ENCODE peak calls at places on chromosomes 2 and 18, in eight cellular contexts. Q is GM23338, A is right cardiac atrium, L is BE2C, D is ascending aorta, I is OCI-LY7, F is PC-9, H is cardiac muscle cell. K is an unnamed sample.

GRCh38 chr2:204109681-204110080 is 173.1 kb downstream of the ICOS start:
- DNase-seq in D (no peak), H (peak; percentile 5), I (no peak), A (peak; percentile 31), Q (no peak), L (peak; percentile 11), F (no peak), K (no peak)

GRCh38 chr2:222671259-222672067 is at the start of gene MOGAT1:
- DNase-seq in F (no peak), D (peak; percentile 64), Q (peak; percentile 91), A (peak; percentile 79), L (peak; percentile 79), I (no peak), H (peak; percentile 65), K (peak; percentile 46)

GRCh38 chr18:3824101-3824500 is 374.1 kb downstream of the TGIF1 start:
- DNase-seq in A (no peak), D (no peak), F (no peak), H (no peak), I (no peak), L (no peak), Q (no peak), K (no peak)

GRCh38 chr18:58042826-58043362 is 1.1 kb upstream of the NEDD4L start:
- DNase-seq in I (no peak), L (no peak), Q (peak; percentile 49), D (no peak), A (no peak), H (no peak), F (no peak), K (no peak)

GRCh38 chr18:48333563-48333962 is 75.6 kb downstream of the ZBTB7C start:
- DNase-seq in H (peak; percentile 62), F (no peak), L (no peak), A (no peak), D (no peak), I (no peak), Q (peak; percentile 55), K (peak; percentile 83)

GRCh38 chr2:100616841-100617390 is 54.1 kb downstream of the PDCL3 start:
- DNase-seq in L (no peak), A (no peak), D (peak; percentile 28), F (no peak), Q (no peak), H (no peak), I (no peak), K (no peak)

GRCh38 chr2:191786694-191787093 is 60.2 kb downstream of the CAVIN2 start:
- DNase-seq in D (no peak), H (no peak), Q (no peak), F (no peak), I (no peak), L (no peak), A (no peak), K (no peak)

GRCh38 chr2:98433363-98433964 is 11.2 kb upstream of the INPP4A start:
- DNase-seq in H (no peak), L (no peak), A (no peak), I (no peak), Q (no peak), F (no peak), D (no peak), K (no peak)

GRCh38 chr2:54176577-54176976 is 61.2 kb downstream of the ACYP2 start:
- DNase-seq in H (peak; percentile 71), F (no peak), A (peak; percentile 79), L (peak; percentile 60), D (peak; percentile 65), I (peak; percentile 18), Q (peak; percentile 72), K (peak; percentile 81)

GRCh38 chr18:14221689-14222088 is 89.5 kb upstream of the ZNF519 start:
- DNase-seq in D (no peak), Q (no peak), A (peak; percentile 32), I (no peak), F (no peak), L (no peak), H (no peak), K (no peak)

GRCh38 chr2:230828272-230828961 is 36.3 kb upstream of the ITM2C start:
- DNase-seq in H (no peak), D (no peak), Q (peak; percentile 50), L (no peak), I (no peak), A (peak; percentile 81), F (no peak), K (no peak)

GRCh38 chr2:43879261-43879660 is 40.5 kb downstream of the ABCG8 start:
- DNase-seq in H (no peak), D (no peak), F (peak; percentile 41), Q (no peak), A (no peak), I (no peak), L (no peak), K (no peak)

GRCh38 chr18:24540896-24541295 is 80.5 kb downstream of the HRH4 start:
- DNase-seq in I (no peak), D (no peak), F (no peak), A (no peak), H (no peak), L (no peak), Q (no peak), K (no peak)

GRCh38 chr2:26670171-26670570 is 22.4 kb upstream of the KCNK3 start:
- DNase-seq in D (peak; percentile 30), H (no peak), I (no peak), Q (no peak), L (no peak), A (no peak), F (no peak), K (no peak)

GRCh38 chr2:202721621-202722020 is 86.9 kb downstream of the FAM117B start:
- DNase-seq in D (no peak), L (no peak), Q (peak; percentile 26), F (no peak), A (no peak), I (no peak), H (no peak), K (peak; percentile 35)

GRCh38 chr2:85435986-85436835 is 17.7 kb downstream of the SH2D6 start:
- DNase-seq in H (no peak), F (no peak), L (no peak), A (peak; percentile 60), I (no peak), Q (peak; percentile 70), D (no peak), K (peak; percentile 59)

GRCh38 chr18:48153641-48154481 is 223.4 kb upstream of the SMAD2 start:
- DNase-seq in I (no peak), H (no peak), A (no peak), D (peak; percentile 83), Q (no peak), L (no peak), F (peak; percentile 85), K (no peak)

GRCh38 chr2:215657844-215658243 is 222.0 kb upstream of the FN1 start:
- DNase-seq in A (no peak), I (no peak), L (no peak), F (no peak), Q (no peak), D (peak; percentile 78), H (no peak), K (no peak)

GRCh38 chr2:101120124-101120996 is 30.8 kb downstream of the TBC1D8 start:
- DNase-seq in I (no peak), L (peak; percentile 32), A (peak; percentile 75), D (peak; percentile 95), H (no peak), F (peak; percentile 98), Q (no peak), K (peak; percentile 96)

GRCh38 chr2:105712981-105713596 is 31.6 kb upstream of the NCK2 start:
- DNase-seq in H (no peak), A (no peak), Q (no peak), I (no peak), D (no peak), F (no peak), L (no peak), K (no peak)

GRCh38 chr2:234953116-234954031 is 1.6 kb downstream of the SH3BP4 start:
- DNase-seq in F (peak; percentile 63), A (no peak), I (no peak), D (no peak), L (no peak), H (no peak), Q (peak; percentile 23), K (no peak)

DNA sequence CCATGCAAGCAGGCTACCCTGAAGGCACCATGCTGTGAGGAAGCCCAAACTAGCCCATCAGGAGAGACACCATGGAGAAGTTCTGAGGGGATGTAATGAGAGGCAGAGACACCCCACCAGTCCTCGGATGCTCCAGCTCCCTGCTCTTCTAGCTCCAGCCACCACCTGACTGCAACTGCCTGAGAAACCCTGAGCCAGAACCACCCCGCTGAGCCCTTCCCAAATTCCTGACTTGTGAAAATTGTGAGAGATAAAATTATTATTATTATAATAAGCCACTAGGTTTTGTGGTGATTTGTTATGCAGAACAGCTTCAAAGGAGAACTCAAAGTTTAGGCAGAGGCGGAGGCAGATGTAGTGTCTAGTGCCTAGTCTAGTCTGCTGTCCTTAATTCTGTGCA is 67.1 kb upstream of the HK2 start:
- DNase-seq in F (no peak), H (no peak), A (no peak), Q (no peak), D (no peak), L (no peak), I (no peak), K (no peak)
- H3K4me1 ChIP-seq in F (no peaks in the 10 kb centered on the region), H (peaks cover 19% of the 10 kb centered on the region), A (no peaks in the 10 kb centered on the region), Q (peaks cover 12% of the 10 kb centered on the region), D (no peaks in the 10 kb centered on the region), L (no peaks in the 10 kb centered on the region), I (no peaks in the 10 kb centered on the region), K (peaks cover 32% of the 10 kb centered on the region)

GRCh38 chr2:168522446-168522845 is 66.4 kb downstream of the CERS6 start:
- DNase-seq in I (no peak), H (no peak), D (no peak), Q (no peak), A (no peak), L (no peak), F (no peak), K (peak; percentile 62)
- H3K4me1 ChIP-seq in I (no peaks in the 10 kb centered on the region), H (peaks cover 65% of the 10 kb centered on the region), D (no peaks in the 10 kb centered on the region), Q (peaks cover 51% of the 10 kb centered on the region), A (peaks cover 5% of the 10 kb centered on the region), L (peaks cover 5% of the 10 kb centered on the region), F (no peaks in the 10 kb centered on the region), K (peaks cover 13% of the 10 kb centered on the region)

DNA sequence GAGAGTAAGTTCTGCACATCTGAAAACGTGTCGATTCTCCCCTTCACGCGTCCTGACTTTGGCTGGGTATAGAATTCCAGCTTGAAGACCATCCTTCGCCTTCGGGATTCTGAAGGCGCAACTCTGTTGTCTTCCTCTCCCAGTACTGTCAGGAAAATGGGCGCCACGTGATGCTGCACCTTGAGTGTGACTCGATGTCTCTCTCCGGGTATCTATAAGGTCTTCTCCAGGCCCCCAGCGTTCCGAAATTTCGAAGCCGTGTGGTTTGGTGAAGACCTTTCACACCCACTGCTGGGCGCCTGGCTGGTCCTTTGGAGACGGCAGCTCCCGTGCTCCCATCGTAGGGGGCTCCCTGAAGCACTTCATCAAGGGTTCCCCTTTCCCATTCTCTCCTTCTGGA is 203.7 kb downstream of the HDAC4 start:
- DNase-seq in F (no peak), D (peak; percentile 41), L (no peak), A (no peak), I (no peak), H (no peak), Q (no peak), K (no peak)
- H3K4me1 ChIP-seq in F (no peaks in the 10 kb centered on the region), D (peaks cover 6% of the 10 kb centered on the region), L (no peaks in the 10 kb centered on the region), A (peaks cover 4% of the 10 kb centered on the region), I (no peaks in the 10 kb centered on the region), H (peaks cover 8% of the 10 kb centered on the region), Q (peaks cover 9% of the 10 kb centered on the region), K (no peaks in the 10 kb centered on the region)

DNA sequence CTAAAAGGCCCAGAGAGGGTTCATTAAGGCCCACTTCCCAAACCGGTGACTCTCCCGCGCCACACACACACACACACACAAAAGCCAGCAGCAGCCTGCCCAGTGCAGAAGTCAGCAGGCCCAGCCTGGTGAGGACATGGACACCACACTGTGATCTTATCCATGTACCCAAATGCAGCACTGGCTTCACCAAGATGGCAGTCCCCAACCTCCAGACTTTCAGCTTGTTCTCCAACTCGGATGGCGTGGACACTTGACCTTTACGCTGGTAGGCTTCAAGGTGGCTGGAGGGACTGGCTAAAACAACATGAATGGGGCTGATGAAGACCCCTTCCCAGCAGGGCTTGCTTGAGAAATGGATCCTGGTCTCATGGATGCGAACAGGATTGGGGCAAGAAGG is 50.4 kb downstream of the TNS1 start:
- DNase-seq in L (peak; percentile 3), I (no peak), A (no peak), Q (no peak), D (peak; percentile 57), H (no peak), F (no peak), K (no peak)
- H3K4me1 ChIP-seq in L (peaks cover 6% of the 10 kb centered on the region), I (no peaks in the 10 kb centered on the region), A (peaks cover 62% of the 10 kb centered on the region), Q (peaks cover 15% of the 10 kb centered on the region), D (peaks cover 34% of the 10 kb centered on the region), H (peaks cover 22% of the 10 kb centered on the region), F (peaks cover 14% of the 10 kb centered on the region), K (peaks cover 97% of the 10 kb centered on the region)

K was measured in thyroid gland.